ENCODE peak calls at places on chromosomes 13 and 19, in eight cellular contexts. One of them, this sample, is unnamed.

GRCh38 chr13:62302341-62302740 is 886.7 kb upstream of the PCDH20 start:
- DNase-seq in naive thymus-derived CD4-positive, alpha-beta T cell: no peak
- DNase-seq in lower leg skin: no peak
- DNase-seq in psoas muscle: no peak
- DNase-seq in heart right ventricle: no peak
- DNase-seq in cardiac fibroblast: no peak
- DNase-seq in cardiac muscle cell: no peak
- DNase-seq in aorta: no peak
- DNase-seq in this sample: no peak

GRCh38 chr13:24208314-24208713 is 47.8 kb downstream of the SPATA13 start:
- DNase-seq in naive thymus-derived CD4-positive, alpha-beta T cell: no peak
- DNase-seq in lower leg skin: no peak
- DNase-seq in psoas muscle: no peak
- DNase-seq in heart right ventricle: no peak
- DNase-seq in cardiac fibroblast: peak; percentile 79
- DNase-seq in cardiac muscle cell: no peak
- DNase-seq in aorta: no peak
- DNase-seq in this sample: no peak

GRCh38 chr19:1422360-1422759 is 15.0 kb downstream of the DAZAP1 start:
- DNase-seq in naive thymus-derived CD4-positive, alpha-beta T cell: no peak
- DNase-seq in lower leg skin: no peak
- DNase-seq in psoas muscle: no peak
- DNase-seq in heart right ventricle: no peak
- DNase-seq in cardiac fibroblast: no peak
- DNase-seq in cardiac muscle cell: no peak
- DNase-seq in aorta: no peak
- DNase-seq in this sample: no peak

GRCh38 chr13:29937836-29938235 is 87.4 kb upstream of the UBL3 start:
- DNase-seq in naive thymus-derived CD4-positive, alpha-beta T cell: no peak
- DNase-seq in lower leg skin: no peak
- DNase-seq in psoas muscle: no peak
- DNase-seq in heart right ventricle: no peak
- DNase-seq in cardiac fibroblast: no peak
- DNase-seq in cardiac muscle cell: no peak
- DNase-seq in aorta: no peak
- DNase-seq in this sample: peak; percentile 1

GRCh38 chr19:29013988-29014387 is 199.0 kb downstream of the UQCRFS1 start:
- DNase-seq in naive thymus-derived CD4-positive, alpha-beta T cell: no peak
- DNase-seq in lower leg skin: no peak
- DNase-seq in psoas muscle: no peak
- DNase-seq in heart right ventricle: no peak
- DNase-seq in cardiac fibroblast: no peak
- DNase-seq in cardiac muscle cell: no peak
- DNase-seq in aorta: no peak
- DNase-seq in this sample: no peak

GRCh38 chr19:982567-983170 is 1.5 kb upstream of the WDR18 start:
- DNase-seq in naive thymus-derived CD4-positive, alpha-beta T cell: peak; percentile 83
- DNase-seq in lower leg skin: peak; percentile 95
- DNase-seq in psoas muscle: peak; percentile 87
- DNase-seq in heart right ventricle: peak; percentile 54
- DNase-seq in cardiac fibroblast: peak; percentile 56
- DNase-seq in cardiac muscle cell: peak; percentile 84
- DNase-seq in aorta: peak; percentile 79
- DNase-seq in this sample: peak; percentile 48

GRCh38 chr13:54150851-54151250 is 1122.2 kb downstream of the OLFM4 start:
- DNase-seq in naive thymus-derived CD4-positive, alpha-beta T cell: no peak
- DNase-seq in lower leg skin: no peak
- DNase-seq in psoas muscle: no peak
- DNase-seq in heart right ventricle: no peak
- DNase-seq in cardiac fibroblast: no peak
- DNase-seq in cardiac muscle cell: no peak
- DNase-seq in aorta: no peak
- DNase-seq in this sample: no peak

GRCh38 chr19:45477713-45478453 is 10.1 kb downstream of the FOSB start:
- DNase-seq in naive thymus-derived CD4-positive, alpha-beta T cell: no peak
- DNase-seq in lower leg skin: no peak
- DNase-seq in psoas muscle: no peak
- DNase-seq in heart right ventricle: no peak
- DNase-seq in cardiac fibroblast: no peak
- DNase-seq in cardiac muscle cell: no peak
- DNase-seq in aorta: no peak
- DNase-seq in this sample: no peak

GRCh38 chr19:54209748-54210494 is 9.3 kb downstream of the RPS9 start:
- DNase-seq in naive thymus-derived CD4-positive, alpha-beta T cell: no peak
- DNase-seq in lower leg skin: peak; percentile 95
- DNase-seq in psoas muscle: peak; percentile 89
- DNase-seq in heart right ventricle: peak; percentile 82
- DNase-seq in cardiac fibroblast: peak; percentile 99
- DNase-seq in cardiac muscle cell: peak; percentile 52
- DNase-seq in aorta: peak; percentile 94
- DNase-seq in this sample: no peak

GRCh38 chr19:12695997-12696365 is 450 bp downstream of the FBXW9 start:
- DNase-seq in naive thymus-derived CD4-positive, alpha-beta T cell: no peak
- DNase-seq in lower leg skin: no peak
- DNase-seq in psoas muscle: no peak
- DNase-seq in heart right ventricle: no peak
- DNase-seq in cardiac fibroblast: no peak
- DNase-seq in cardiac muscle cell: no peak
- DNase-seq in aorta: no peak
- DNase-seq in this sample: no peak

GRCh38 chr19:40424637-40425449 is 949 bp downstream of the SERTAD1 start:
- DNase-seq in naive thymus-derived CD4-positive, alpha-beta T cell: no peak
- DNase-seq in lower leg skin: no peak
- DNase-seq in psoas muscle: no peak
- DNase-seq in heart right ventricle: no peak
- DNase-seq in cardiac fibroblast: peak; percentile 43
- DNase-seq in cardiac muscle cell: peak; percentile 51
- DNase-seq in aorta: no peak
- DNase-seq in this sample: no peak

DNA sequence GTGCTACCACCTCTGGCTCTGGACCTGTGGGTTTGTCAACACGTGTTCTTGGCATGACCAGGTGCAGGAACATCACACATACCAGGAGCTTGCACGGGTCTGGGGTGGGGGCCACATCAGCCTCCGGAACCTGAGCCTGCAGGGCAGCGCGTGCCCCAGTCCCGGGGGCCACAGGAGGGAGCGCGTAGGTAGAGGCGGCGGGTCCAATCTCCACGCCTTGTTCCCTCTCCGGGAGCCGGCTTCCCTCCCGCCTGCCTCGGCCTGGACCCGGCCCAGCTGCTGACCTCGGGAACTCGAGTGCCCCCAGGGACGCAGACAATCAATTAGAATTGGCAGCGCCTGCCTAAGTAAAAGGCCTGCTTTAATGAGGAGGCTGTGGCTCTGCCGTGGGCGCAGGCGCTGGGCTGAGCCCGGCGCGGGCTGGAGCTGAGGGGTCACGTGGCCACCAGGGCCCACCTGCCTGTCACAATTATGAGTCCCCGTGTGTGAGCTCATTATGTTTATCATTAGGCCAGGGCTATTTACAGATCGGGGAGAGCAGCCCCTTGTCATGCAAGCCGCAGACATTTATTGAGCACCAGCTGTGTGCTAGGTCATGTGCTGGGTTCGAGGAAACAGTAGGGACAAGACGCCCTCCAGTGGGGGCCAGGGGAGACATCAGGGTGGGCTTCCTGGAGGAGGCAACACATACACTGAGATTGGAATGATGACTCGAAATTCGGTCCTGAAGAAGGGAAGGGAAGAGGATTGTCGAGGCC is 32.2 kb upstream of the TNFAIP8L1 start:
- DNase-seq in naive thymus-derived CD4-positive, alpha-beta T cell: no peak
- DNase-seq in lower leg skin: no peak
- DNase-seq in psoas muscle: peak; percentile 69
- DNase-seq in heart right ventricle: peak; percentile 74
- DNase-seq in cardiac fibroblast: peak; percentile 70
- DNase-seq in cardiac muscle cell: peak; percentile 65
- DNase-seq in aorta: peak; percentile 53
- DNase-seq in this sample: no peak
- H3K4me3 ChIP-seq in naive thymus-derived CD4-positive, alpha-beta T cell: no peak overlapping the region
- H3K4me3 ChIP-seq in lower leg skin: no peak overlapping the region
- H3K4me3 ChIP-seq in psoas muscle: peak overlapping the region; percentile 59
- H3K4me3 ChIP-seq in heart right ventricle: no peak overlapping the region
- H3K4me3 ChIP-seq in cardiac fibroblast: no peak overlapping the region
- H3K4me3 ChIP-seq in cardiac muscle cell: no peak overlapping the region
- H3K4me3 ChIP-seq in aorta: no peak overlapping the region
- H3K4me3 ChIP-seq in this sample: no peak overlapping the region

GRCh38 chr19:17470204-17470841 is at the start of gene SLC27A1:
- DNase-seq in naive thymus-derived CD4-positive, alpha-beta T cell: peak; percentile 76
- DNase-seq in lower leg skin: peak; percentile 100
- DNase-seq in psoas muscle: peak; percentile 99
- DNase-seq in heart right ventricle: peak; percentile 99
- DNase-seq in cardiac fibroblast: peak; percentile 99
- DNase-seq in cardiac muscle cell: peak; percentile 100
- DNase-seq in aorta: peak; percentile 100
- DNase-seq in this sample: peak; percentile 87

GRCh38 chr19:17467471-17468301 is 2.6 kb upstream of the SLC27A1 start:
- DNase-seq in naive thymus-derived CD4-positive, alpha-beta T cell: no peak
- DNase-seq in lower leg skin: no peak
- DNase-seq in psoas muscle: peak; percentile 78
- DNase-seq in heart right ventricle: no peak
- DNase-seq in cardiac fibroblast: no peak
- DNase-seq in cardiac muscle cell: no peak
- DNase-seq in aorta: no peak
- DNase-seq in this sample: no peak

GRCh38 chr19:17469092-17469370 is 1.3 kb upstream of the SLC27A1 start:
- DNase-seq in naive thymus-derived CD4-positive, alpha-beta T cell: no peak
- DNase-seq in lower leg skin: no peak
- DNase-seq in psoas muscle: no peak
- DNase-seq in heart right ventricle: no peak
- DNase-seq in cardiac fibroblast: no peak
- DNase-seq in cardiac muscle cell: no peak
- DNase-seq in aorta: no peak
- DNase-seq in this sample: no peak

GRCh38 chr19:17469371-17470203 is 737 bp upstream of the SLC27A1 start:
- DNase-seq in naive thymus-derived CD4-positive, alpha-beta T cell: peak; percentile 65
- DNase-seq in lower leg skin: peak; percentile 99
- DNase-seq in psoas muscle: peak; percentile 98
- DNase-seq in heart right ventricle: peak; percentile 97
- DNase-seq in cardiac fibroblast: peak; percentile 98
- DNase-seq in cardiac muscle cell: peak; percentile 97
- DNase-seq in aorta: peak; percentile 98
- DNase-seq in this sample: peak; percentile 95

GRCh38 chr19:17468302-17469091 is 1.8 kb upstream of the SLC27A1 start:
- DNase-seq in naive thymus-derived CD4-positive, alpha-beta T cell: no peak
- DNase-seq in lower leg skin: peak; percentile 94
- DNase-seq in psoas muscle: peak; percentile 89
- DNase-seq in heart right ventricle: peak; percentile 84
- DNase-seq in cardiac fibroblast: peak; percentile 62
- DNase-seq in cardiac muscle cell: no peak
- DNase-seq in aorta: peak; percentile 67
- DNase-seq in this sample: no peak
- H3K4me3 ChIP-seq in naive thymus-derived CD4-positive, alpha-beta T cell: no peak overlapping the region
- H3K4me3 ChIP-seq in lower leg skin: no peak overlapping the region
- H3K4me3 ChIP-seq in psoas muscle: peak overlapping the region; percentile 88
- H3K4me3 ChIP-seq in heart right ventricle: peak overlapping the region; percentile 77
- H3K4me3 ChIP-seq in cardiac fibroblast: peak overlapping the region; percentile 47
- H3K4me3 ChIP-seq in cardiac muscle cell: peak overlapping the region; percentile 74
- H3K4me3 ChIP-seq in aorta: no peak overlapping the region
- H3K4me3 ChIP-seq in this sample: no peak overlapping the region

DNA sequence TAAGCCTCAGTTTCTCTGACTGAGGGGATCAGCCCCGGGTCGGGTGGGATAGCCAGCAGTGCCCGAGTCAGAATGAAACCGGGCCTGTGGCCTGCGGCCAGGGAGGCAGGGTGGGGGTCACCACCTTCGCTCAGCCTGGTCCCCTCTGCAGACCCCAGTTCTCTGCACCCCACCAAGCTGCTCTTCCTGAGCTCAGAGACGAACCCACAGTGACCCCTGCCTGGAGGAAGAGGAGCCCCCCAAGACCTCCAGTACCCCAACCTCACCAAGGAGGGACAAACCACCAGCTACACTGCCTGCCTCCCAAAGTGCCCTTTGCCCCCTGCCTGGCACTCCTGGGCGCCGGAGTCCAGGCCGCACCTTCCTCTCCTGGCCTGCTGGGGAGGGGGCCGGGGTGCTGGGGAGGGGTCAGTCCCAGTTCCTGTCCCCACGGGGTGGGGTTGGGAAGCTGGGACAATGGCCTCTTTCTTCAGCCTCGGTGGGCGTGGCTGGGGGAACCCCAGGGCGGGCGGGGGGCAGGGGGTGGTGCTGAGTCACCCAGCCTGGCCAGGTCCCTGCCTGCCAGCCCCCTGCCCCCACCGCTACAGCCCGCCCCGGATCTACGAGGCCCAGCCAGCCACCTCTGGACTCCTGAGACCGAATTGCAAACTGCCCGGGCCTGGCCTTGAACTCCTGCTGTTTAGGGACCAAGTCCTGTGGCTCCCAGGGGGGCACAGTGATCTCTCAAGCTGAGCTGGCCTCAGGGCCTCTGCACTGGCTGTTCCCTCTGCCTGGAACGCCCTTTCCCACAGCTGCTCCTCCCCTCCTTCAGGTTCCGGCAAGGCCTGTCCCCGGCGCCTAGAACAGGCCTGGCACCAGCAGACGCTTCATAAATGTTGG is 14.3 kb downstream of the ZBTB7A start:
- DNase-seq in naive thymus-derived CD4-positive, alpha-beta T cell: no peak
- DNase-seq in lower leg skin: peak; percentile 91
- DNase-seq in psoas muscle: no peak
- DNase-seq in heart right ventricle: no peak
- DNase-seq in cardiac fibroblast: no peak
- DNase-seq in cardiac muscle cell: no peak
- DNase-seq in aorta: peak; percentile 61
- DNase-seq in this sample: no peak
- H3K4me3 ChIP-seq in naive thymus-derived CD4-positive, alpha-beta T cell: no peak overlapping the region
- H3K4me3 ChIP-seq in lower leg skin: no peak overlapping the region
- H3K4me3 ChIP-seq in psoas muscle: peak overlapping the region; percentile 46
- H3K4me3 ChIP-seq in heart right ventricle: no peak overlapping the region
- H3K4me3 ChIP-seq in cardiac fibroblast: no peak overlapping the region
- H3K4me3 ChIP-seq in cardiac muscle cell: no peak overlapping the region
- H3K4me3 ChIP-seq in aorta: no peak overlapping the region
- H3K4me3 ChIP-seq in this sample: no peak overlapping the region

GRCh38 chr13:40657961-40658360 is 8.5 kb downstream of the FOXO1 start:
- DNase-seq in naive thymus-derived CD4-positive, alpha-beta T cell: no peak
- DNase-seq in lower leg skin: no peak
- DNase-seq in psoas muscle: no peak
- DNase-seq in heart right ventricle: no peak
- DNase-seq in cardiac fibroblast: no peak
- DNase-seq in cardiac muscle cell: no peak
- DNase-seq in aorta: no peak
- DNase-seq in this sample: no peak

GRCh38 chr13:40662866-40663265 is 3.6 kb downstream of the FOXO1 start:
- DNase-seq in naive thymus-derived CD4-positive, alpha-beta T cell: no peak
- DNase-seq in lower leg skin: no peak
- DNase-seq in psoas muscle: no peak
- DNase-seq in heart right ventricle: no peak
- DNase-seq in cardiac fibroblast: no peak
- DNase-seq in cardiac muscle cell: peak; percentile 46
- DNase-seq in aorta: no peak
- DNase-seq in this sample: no peak

GRCh38 chr13:40657307-40657706 is 9.1 kb downstream of the FOXO1 start:
- DNase-seq in naive thymus-derived CD4-positive, alpha-beta T cell: no peak
- DNase-seq in lower leg skin: no peak
- DNase-seq in psoas muscle: no peak
- DNase-seq in heart right ventricle: no peak
- DNase-seq in cardiac fibroblast: no peak
- DNase-seq in cardiac muscle cell: no peak
- DNase-seq in aorta: no peak
- DNase-seq in this sample: no peak

GRCh38 chr13:40660270-40660669 is 6.2 kb downstream of the FOXO1 start:
- DNase-seq in naive thymus-derived CD4-positive, alpha-beta T cell: no peak
- DNase-seq in lower leg skin: no peak
- DNase-seq in psoas muscle: no peak
- DNase-seq in heart right ventricle: no peak
- DNase-seq in cardiac fibroblast: peak; percentile 75
- DNase-seq in cardiac muscle cell: no peak
- DNase-seq in aorta: no peak
- DNase-seq in this sample: no peak

GRCh38 chr13:40660692-40661091 is 5.7 kb downstream of the FOXO1 start:
- DNase-seq in naive thymus-derived CD4-positive, alpha-beta T cell: no peak
- DNase-seq in lower leg skin: no peak
- DNase-seq in psoas muscle: no peak
- DNase-seq in heart right ventricle: no peak
- DNase-seq in cardiac fibroblast: no peak
- DNase-seq in cardiac muscle cell: no peak
- DNase-seq in aorta: no peak
- DNase-seq in this sample: no peak
- H3K4me3 ChIP-seq in naive thymus-derived CD4-positive, alpha-beta T cell: no peak overlapping the region
- H3K4me3 ChIP-seq in lower leg skin: no peak overlapping the region
- H3K4me3 ChIP-seq in psoas muscle: peak overlapping the region; percentile 7
- H3K4me3 ChIP-seq in heart right ventricle: no peak overlapping the region
- H3K4me3 ChIP-seq in cardiac fibroblast: no peak overlapping the region
- H3K4me3 ChIP-seq in cardiac muscle cell: no peak overlapping the region
- H3K4me3 ChIP-seq in aorta: no peak overlapping the region
- H3K4me3 ChIP-seq in this sample: no peak overlapping the region